ENCODE peak calls at places on chromosomes 2 and 18, in eight cellular contexts. B is activated T-cell treated with anti-CD3 and anti-CD28 coated beads, Interleukin-2, amount 50 U/mL, for 72 hours; R is skeletal muscle cell; X is NCI-H1105 treated with DMSO at 0.1 percent for 48 hours; N is mesendoderm; M is esophagus squamous epithelium; F is GM10248; O is MV-4-11. W is an unnamed sample.

GRCh38 chr2:170525566-170525900 is 189.6 kb upstream of the SP5 start:
- DNase-seq in R (peak; percentile 96), X (no peak), B (no peak), O (no peak), F (no peak), N (peak; percentile 94), M (no peak), W (no peak)

GRCh38 chr2:172461591-172462392 is 34.4 kb downstream of the ITGA6 start:
- DNase-seq in M (no peak), O (peak; percentile 20), X (peak; percentile 33), R (no peak), B (peak; percentile 79), F (peak; percentile 52), N (peak; percentile 76), W (peak; percentile 72)

GRCh38 chr2:99879481-99879880 is 262.9 kb downstream of the AFF3 start:
- DNase-seq in X (no peak), R (no peak), O (no peak), F (no peak), M (no peak), N (no peak), B (no peak), W (no peak)

GRCh38 chr2:127631997-127632581 is 13.9 kb upstream of the GPR17 start:
- DNase-seq in X (no peak), R (no peak), F (no peak), N (no peak), M (no peak), B (no peak), O (no peak), W (no peak)

GRCh38 chr2:892892-893291 is 57.8 kb upstream of the SNTG2 start:
- DNase-seq in O (no peak), X (no peak), B (no peak), M (no peak), F (no peak), N (no peak), R (no peak), W (no peak)

GRCh38 chr18:47680488-47680887 is 250.0 kb downstream of the SMAD2 start:
- DNase-seq in N (no peak), B (no peak), R (no peak), X (no peak), O (peak; percentile 4), M (no peak), F (peak; percentile 61), W (no peak)

GRCh38 chr2:238704471-238705230 is 143.2 kb upstream of the TWIST2 start:
- DNase-seq in R (no peak), O (no peak), M (no peak), N (no peak), B (no peak), F (no peak), X (no peak), W (no peak)

GRCh38 chr2:182952741-182953450 is 85.4 kb downstream of the NCKAP1 start:
- DNase-seq in R (no peak), F (no peak), B (no peak), M (no peak), X (no peak), N (no peak), O (no peak), W (no peak)

GRCh38 chr18:63676526-63676925 is 14.8 kb upstream of the SERPINB3 start:
- DNase-seq in R (no peak), B (no peak), F (peak; percentile 13), N (peak; percentile 71), M (no peak), X (peak; percentile 16), O (peak; percentile 43), W (peak; percentile 44)

GRCh38 chr18:75043478-75043877 is 165.5 kb downstream of the PTGR3 start:
- DNase-seq in B (no peak), X (no peak), F (no peak), O (no peak), M (no peak), N (no peak), R (no peak), W (no peak)

GRCh38 chr2:223760838-223761502 is 76.4 kb downstream of the AP1S3 start:
- DNase-seq in X (no peak), B (peak; percentile 80), F (peak; percentile 22), N (peak; percentile 55), M (peak; percentile 8), R (peak; percentile 78), O (peak; percentile 92), W (peak; percentile 87)

GRCh38 chr2:98252394-98252793 is 93.9 kb upstream of the CNGA3 start:
- DNase-seq in R (no peak), F (peak; percentile 26), N (no peak), M (no peak), B (no peak), O (peak; percentile 92), X (no peak), W (peak; percentile 61)

GRCh38 chr2:72813841-72814240 is 12.0 kb downstream of the EXOC6B start:
- DNase-seq in R (no peak), X (no peak), N (no peak), M (no peak), O (no peak), B (no peak), F (no peak), W (no peak)

GRCh38 chr2:231928481-231928880 is 2.3 kb upstream of the NPPC start:
- DNase-seq in M (no peak), B (no peak), F (peak; percentile 13), N (peak; percentile 37), X (no peak), R (no peak), O (no peak), W (no peak)

GRCh38 chr18:56333846-56334245 is 304.5 kb downstream of the TXNL1 start:
- DNase-seq in F (no peak), B (no peak), M (no peak), N (no peak), X (no peak), O (no peak), R (no peak), W (no peak)

GRCh38 chr2:230932556-230933511 is 7.8 kb upstream of the GPR55 start:
- DNase-seq in M (no peak), X (no peak), F (no peak), R (peak; percentile 45), N (no peak), O (no peak), B (no peak), W (peak; percentile 88)

GRCh38 chr2:135829420-135829983 is 7.5 kb downstream of the LCT start:
- DNase-seq in R (no peak), N (no peak), F (no peak), B (no peak), O (no peak), M (no peak), X (peak; percentile 92), W (no peak)

GRCh38 chr2:72828840-72829507 is 3.1 kb upstream of the EXOC6B start:
- DNase-seq in R (no peak), M (no peak), X (no peak), N (no peak), O (no peak), F (no peak), B (no peak), W (no peak)

GRCh38 chr2:127569274-127570065 is 34.0 kb downstream of the MYO7B start:
- DNase-seq in R (peak; percentile 61), M (no peak), X (no peak), F (no peak), O (no peak), B (no peak), N (no peak), W (no peak)

GRCh38 chr2:96869281-96869823 is 528 bp downstream of the SEMA4C start:
- DNase-seq in R (no peak), B (no peak), O (no peak), F (no peak), N (peak; percentile 77), X (no peak), M (no peak), W (peak; percentile 50)

GRCh38 chr2:224417361-224417729 is 15.4 kb upstream of the FAM124B start:
- DNase-seq in B (no peak), R (no peak), F (no peak), X (no peak), M (no peak), N (peak; percentile 92), O (no peak), W (no peak)

GRCh38 chr2:174339571-174339966 is 4.8 kb downstream of the SP9 start:
- DNase-seq in O (no peak), B (no peak), M (no peak), R (no peak), X (no peak), N (no peak), F (no peak), W (no peak)

GRCh38 chr2:162968306-162968705 is 129.7 kb upstream of the KCNH7 start:
- DNase-seq in B (no peak), N (no peak), O (no peak), R (no peak), M (no peak), X (no peak), F (no peak), W (no peak)

GRCh38 chr2:36655456-36655855 is 41.1 kb upstream of the VIT start:
- DNase-seq in M (no peak), X (no peak), O (no peak), F (no peak), R (peak; percentile 91), N (no peak), B (no peak), W (no peak)

GRCh38 chr18:3257627-3258120 is 4.3 kb upstream of the MYL12B start:
- DNase-seq in N (no peak), O (no peak), M (no peak), F (no peak), B (no peak), R (no peak), X (no peak), W (no peak)

GRCh38 chr2:146807568-146808168 is 1037.2 kb upstream of the ACVR2A start:
- DNase-seq in F (no peak), M (no peak), O (no peak), N (no peak), X (no peak), R (peak; percentile 17), B (no peak), W (no peak)

GRCh38 chr2:106805716-106806115 is 80.3 kb downstream of the ST6GAL2 start:
- DNase-seq in X (no peak), B (no peak), M (no peak), O (no peak), N (no peak), R (no peak), F (no peak), W (no peak)

GRCh38 chr2:19888831-19889230 is 13.0 kb downstream of the TTC32 start:
- DNase-seq in X (no peak), B (no peak), M (no peak), O (no peak), F (no peak), N (no peak), R (no peak), W (no peak)

GRCh38 chr2:26068602-26069298 is 34.9 kb downstream of the RAB10 start:
- DNase-seq in F (peak; percentile 74), M (no peak), B (peak; percentile 64), X (no peak), N (peak; percentile 90), R (peak; percentile 55), O (peak; percentile 89), W (peak; percentile 95)